ENCODE peak calls at places on chromosomes 16 and 17, in five cellular contexts. H is CD8-positive, alpha-beta T cell; N is nucleus accumbens; Y is neural crest cell; Q is smooth muscle cell of the brain vasculature. X is an unnamed sample.

GRCh38 chr16:6111390-6111789 is 1013.8 kb upstream of the EEF2KMT start:
- DNase-seq in H (no peak), N (no peak), Y (no peak), Q (no peak), X (no peak)

GRCh38 chr17:32551186-32551955 is 64.6 kb downstream of the CDK5R1 start:
- DNase-seq in H (no peak), N (no peak), Y (no peak), Q (no peak), X (no peak)

GRCh38 chr16:89672177-89672941 is 14.1 kb upstream of the CDK10 start:
- DNase-seq in H (no peak), N (no peak), Y (no peak), Q (no peak), X (no peak)

GRCh38 chr17:27570578-27570914 is 60.4 kb upstream of the LGALS9 start:
- DNase-seq in H (no peak), N (no peak), Y (no peak), Q (no peak), X (no peak)

GRCh38 chr16:65543781-65544740 is 422.2 kb upstream of the CDH11 start:
- DNase-seq in H (no peak), N (no peak), Y (no peak), Q (no peak), X (no peak)

GRCh38 chr17:50064253-50064991 is 8.5 kb downstream of the ITGA3 start:
- DNase-seq in H (no peak), N (peak), Y (no peak), Q (peak), X (peak)

GRCh38 chr17:42309142-42309541 is 20.8 kb downstream of the STAT5A start:
- DNase-seq in H (no peak), N (no peak), Y (no peak), Q (no peak), X (no peak)

GRCh38 chr17:83200231-83200699 is 120.9 kb downstream of the METRNL start:
- DNase-seq in H (peak), N (no peak), Y (no peak), Q (no peak), X (no peak)

GRCh38 chr17:46037722-46038255 is 38.7 kb downstream of the STH start:
- DNase-seq in H (no peak), N (no peak), Y (no peak), Q (no peak), X (no peak)

GRCh38 chr17:57338257-57338919 is 82.1 kb downstream of the MSI2 start:
- DNase-seq in H (no peak), N (no peak), Y (no peak), Q (no peak), X (no peak)

GRCh38 chr16:84262939-84263338 is 23.1 kb upstream of the KCNG4 start:
- DNase-seq in H (no peak), N (no peak), Y (no peak), Q (no peak), X (no peak)

GRCh38 chr17:73875346-73875745 is 231.1 kb upstream of the SDK2 start:
- DNase-seq in H (no peak), N (no peak), Y (no peak), Q (no peak), X (no peak)

GRCh38 chr17:48244121-48244711 is 136.7 kb downstream of the SNX11 start:
- DNase-seq in H (no peak), N (no peak), Y (no peak), Q (no peak), X (no peak)

X was measured in SW 1271.